ENCODE peak calls at places on chromosomes 6 and 20, in ten cellular contexts. One of them, this sample, is unnamed.

GRCh38 chr20:45400346-45401031 is 7.6 kb upstream of the DBNDD2 start:
- DNase-seq in KBM-7: no peak
- DNase-seq in breast epithelium: no peak
- DNase-seq in naive B cell: no peak
- DNase-seq in T-helper 1 cell: no peak
- DNase-seq in ascending aorta: no peak
- DNase-seq in Caki2: no peak
- DNase-seq in Calu3: no peak
- DNase-seq in WTC11: no peak
- DNase-seq in AG09319: no peak
- DNase-seq in this sample: no peak

GRCh38 chr6:15184441-15184861 is 61.4 kb upstream of the JARID2 start:
- DNase-seq in KBM-7: no peak
- DNase-seq in WTC11: no peak
- DNase-seq in Caki2: no peak
- DNase-seq in naive B cell: peak; percentile 13
- DNase-seq in AG09319: no peak
- DNase-seq in Calu3: no peak
- DNase-seq in ascending aorta: no peak
- DNase-seq in T-helper 1 cell: peak; percentile 45
- DNase-seq in breast epithelium: no peak
- DNase-seq in this sample: no peak

GRCh38 chr6:15550724-15551123 is 112.1 kb downstream of the DTNBP1 start:
- DNase-seq in ascending aorta: no peak
- DNase-seq in KBM-7: no peak
- DNase-seq in naive B cell: no peak
- DNase-seq in T-helper 1 cell: no peak
- DNase-seq in Caki2: no peak
- DNase-seq in WTC11: no peak
- DNase-seq in Calu3: no peak
- DNase-seq in breast epithelium: no peak
- DNase-seq in AG09319: no peak
- DNase-seq in this sample: no peak

GRCh38 chr6:142881771-142882170 is 63.2 kb downstream of the HIVEP2 start:
- DNase-seq in ascending aorta: no peak
- DNase-seq in Caki2: no peak
- DNase-seq in WTC11: no peak
- DNase-seq in breast epithelium: no peak
- DNase-seq in Calu3: no peak
- DNase-seq in T-helper 1 cell: no peak
- DNase-seq in AG09319: no peak
- DNase-seq in naive B cell: no peak
- DNase-seq in KBM-7: no peak
- DNase-seq in this sample: no peak

GRCh38 chr6:340991-341827 is 48.9 kb downstream of the DUSP22 start:
- DNase-seq in naive B cell: peak; percentile 60
- DNase-seq in AG09319: no peak
- DNase-seq in KBM-7: peak; percentile 99
- DNase-seq in WTC11: no peak
- DNase-seq in breast epithelium: no peak
- DNase-seq in Calu3: no peak
- DNase-seq in ascending aorta: no peak
- DNase-seq in Caki2: no peak
- DNase-seq in T-helper 1 cell: no peak
- DNase-seq in this sample: no peak

GRCh38 chr20:36267605-36268500 is 31.6 kb downstream of the AAR2 start:
- DNase-seq in Calu3: no peak
- DNase-seq in naive B cell: no peak
- DNase-seq in Caki2: no peak
- DNase-seq in ascending aorta: no peak
- DNase-seq in breast epithelium: no peak
- DNase-seq in AG09319: no peak
- DNase-seq in WTC11: no peak
- DNase-seq in T-helper 1 cell: no peak
- DNase-seq in KBM-7: no peak
- DNase-seq in this sample: no peak

GRCh38 chr6:166402582-166403277 is 20.0 kb upstream of the MPC1 start:
- DNase-seq in breast epithelium: no peak
- DNase-seq in Calu3: no peak
- DNase-seq in ascending aorta: no peak
- DNase-seq in T-helper 1 cell: no peak
- DNase-seq in AG09319: peak; percentile 29
- DNase-seq in WTC11: no peak
- DNase-seq in Caki2: no peak
- DNase-seq in KBM-7: no peak
- DNase-seq in naive B cell: no peak
- DNase-seq in this sample: no peak

GRCh38 chr6:12283904-12284303 is 6.3 kb upstream of the EDN1 start:
- DNase-seq in Caki2: no peak
- DNase-seq in AG09319: no peak
- DNase-seq in Calu3: no peak
- DNase-seq in naive B cell: no peak
- DNase-seq in WTC11: no peak
- DNase-seq in KBM-7: no peak
- DNase-seq in ascending aorta: no peak
- DNase-seq in breast epithelium: no peak
- DNase-seq in T-helper 1 cell: no peak
- DNase-seq in this sample: no peak

GRCh38 chr20:12928358-12928754 is 80.4 kb upstream of the SPTLC3 start:
- DNase-seq in KBM-7: no peak
- DNase-seq in WTC11: no peak
- DNase-seq in AG09319: no peak
- DNase-seq in breast epithelium: no peak
- DNase-seq in Calu3: no peak
- DNase-seq in Caki2: no peak
- DNase-seq in naive B cell: no peak
- DNase-seq in T-helper 1 cell: no peak
- DNase-seq in ascending aorta: no peak
- DNase-seq in this sample: no peak

GRCh38 chr6:25506020-25506419 is 146.0 kb upstream of the SCGN start:
- DNase-seq in breast epithelium: no peak
- DNase-seq in WTC11: no peak
- DNase-seq in T-helper 1 cell: no peak
- DNase-seq in ascending aorta: no peak
- DNase-seq in Calu3: no peak
- DNase-seq in naive B cell: no peak
- DNase-seq in KBM-7: no peak
- DNase-seq in AG09319: no peak
- DNase-seq in Caki2: no peak
- DNase-seq in this sample: no peak

GRCh38 chr20:40617594-40617993 is 71.4 kb downstream of the MAFB start:
- DNase-seq in WTC11: no peak
- DNase-seq in ascending aorta: no peak
- DNase-seq in naive B cell: no peak
- DNase-seq in KBM-7: no peak
- DNase-seq in breast epithelium: no peak
- DNase-seq in T-helper 1 cell: no peak
- DNase-seq in Caki2: no peak
- DNase-seq in Calu3: no peak
- DNase-seq in AG09319: no peak
- DNase-seq in this sample: no peak

GRCh38 chr6:52929321-52930164 is 20.0 kb upstream of the GSTA3 start:
- DNase-seq in AG09319: no peak
- DNase-seq in WTC11: no peak
- DNase-seq in T-helper 1 cell: no peak
- DNase-seq in Caki2: peak; percentile 80
- DNase-seq in Calu3: peak; percentile 21
- DNase-seq in KBM-7: no peak
- DNase-seq in ascending aorta: no peak
- DNase-seq in naive B cell: no peak
- DNase-seq in breast epithelium: no peak
- DNase-seq in this sample: no peak

GRCh38 chr6:37137201-37137880 is 32.6 kb upstream of the PIM1 start:
- DNase-seq in ascending aorta: peak; percentile 83
- DNase-seq in breast epithelium: no peak
- DNase-seq in T-helper 1 cell: peak; percentile 55
- DNase-seq in AG09319: peak; percentile 89
- DNase-seq in naive B cell: no peak
- DNase-seq in KBM-7: no peak
- DNase-seq in WTC11: peak; percentile 49
- DNase-seq in Caki2: peak; percentile 98
- DNase-seq in Calu3: peak; percentile 80
- DNase-seq in this sample: peak; percentile 38

GRCh38 chr6:42047790-42048405 is 2.4 kb upstream of the TAF8 start:
- DNase-seq in AG09319: no peak
- DNase-seq in ascending aorta: no peak
- DNase-seq in Caki2: no peak
- DNase-seq in breast epithelium: no peak
- DNase-seq in KBM-7: peak; percentile 16
- DNase-seq in Calu3: no peak
- DNase-seq in naive B cell: no peak
- DNase-seq in WTC11: no peak
- DNase-seq in T-helper 1 cell: no peak
- DNase-seq in this sample: no peak

GRCh38 chr6:28743271-28743789 is 180.5 kb downstream of the TRIM27 start:
- DNase-seq in WTC11: no peak
- DNase-seq in ascending aorta: no peak
- DNase-seq in naive B cell: no peak
- DNase-seq in breast epithelium: no peak
- DNase-seq in Calu3: no peak
- DNase-seq in T-helper 1 cell: no peak
- DNase-seq in Caki2: no peak
- DNase-seq in KBM-7: no peak
- DNase-seq in AG09319: no peak
- DNase-seq in this sample: no peak

GRCh38 chr6:108710560-108710959 is 137.7 kb upstream of the ARMC2 start:
- DNase-seq in Caki2: no peak
- DNase-seq in Calu3: no peak
- DNase-seq in breast epithelium: no peak
- DNase-seq in WTC11: no peak
- DNase-seq in ascending aorta: peak; percentile 41
- DNase-seq in T-helper 1 cell: no peak
- DNase-seq in KBM-7: no peak
- DNase-seq in naive B cell: no peak
- DNase-seq in AG09319: no peak
- DNase-seq in this sample: no peak

GRCh38 chr6:158938811-158939254 is 61.2 kb downstream of the RSPH3 start:
- DNase-seq in breast epithelium: no peak
- DNase-seq in AG09319: no peak
- DNase-seq in WTC11: peak; percentile 31
- DNase-seq in naive B cell: peak; percentile 30
- DNase-seq in ascending aorta: no peak
- DNase-seq in T-helper 1 cell: no peak
- DNase-seq in Caki2: no peak
- DNase-seq in KBM-7: no peak
- DNase-seq in Calu3: peak; percentile 82
- DNase-seq in this sample: no peak

GRCh38 chr6:32659856-32660595 is 6.4 kb downstream of the HLA-DQB1 start:
- DNase-seq in AG09319: no peak
- DNase-seq in Calu3: no peak
- DNase-seq in KBM-7: no peak
- DNase-seq in breast epithelium: no peak
- DNase-seq in T-helper 1 cell: no peak
- DNase-seq in ascending aorta: no peak
- DNase-seq in Caki2: no peak
- DNase-seq in WTC11: no peak
- DNase-seq in naive B cell: peak; percentile 18
- DNase-seq in this sample: no peak

GRCh38 chr20:1199981-1200380 is 3.3 kb upstream of the C20orf202 start:
- DNase-seq in breast epithelium: no peak
- DNase-seq in Calu3: no peak
- DNase-seq in KBM-7: no peak
- DNase-seq in ascending aorta: no peak
- DNase-seq in Caki2: no peak
- DNase-seq in naive B cell: no peak
- DNase-seq in T-helper 1 cell: no peak
- DNase-seq in WTC11: no peak
- DNase-seq in AG09319: no peak
- DNase-seq in this sample: no peak

GRCh38 chr20:401682-402495 is 6.2 kb upstream of the RBCK1 start:
- DNase-seq in ascending aorta: no peak
- DNase-seq in breast epithelium: no peak
- DNase-seq in WTC11: no peak
- DNase-seq in AG09319: no peak
- DNase-seq in Calu3: peak; percentile 61
- DNase-seq in T-helper 1 cell: peak; percentile 62
- DNase-seq in naive B cell: no peak
- DNase-seq in KBM-7: peak; percentile 14
- DNase-seq in Caki2: peak; percentile 100
- DNase-seq in this sample: no peak

GRCh38 chr20:23147647-23147963 is 61.5 kb upstream of the CD93 start:
- DNase-seq in Caki2: no peak
- DNase-seq in Calu3: no peak
- DNase-seq in WTC11: no peak
- DNase-seq in ascending aorta: no peak
- DNase-seq in naive B cell: no peak
- DNase-seq in breast epithelium: no peak
- DNase-seq in KBM-7: no peak
- DNase-seq in AG09319: no peak
- DNase-seq in T-helper 1 cell: no peak
- DNase-seq in this sample: no peak

This sample was measured in effector memory CD8-positive, alpha-beta T cell.